ENCODE peak calls at places on chromosomes 5 and 9, in eight cellular contexts. One of them, this sample, is unnamed.

GRCh38 chr9:35756743-35757526 is 2.9 kb upstream of the MSMP start:
- DNase-seq in suprapubic skin: peak; percentile 77
- DNase-seq in left ventricle myocardium inferior: peak; percentile 72
- DNase-seq in iPS DF 6.9: no peak
- DNase-seq in body of pancreas: peak; percentile 81
- DNase-seq in gastrocnemius medialis: peak; percentile 49
- DNase-seq in heart right ventricle: peak; percentile 85
- DNase-seq in cardiac muscle cell: peak; percentile 64
- DNase-seq in this sample: peak; percentile 89

GRCh38 chr9:87812375-87813118 is 70.1 kb upstream of the SPATA31E1 start:
- DNase-seq in suprapubic skin: no peak
- DNase-seq in left ventricle myocardium inferior: no peak
- DNase-seq in iPS DF 6.9: no peak
- DNase-seq in body of pancreas: no peak
- DNase-seq in gastrocnemius medialis: no peak
- DNase-seq in heart right ventricle: no peak
- DNase-seq in cardiac muscle cell: no peak
- DNase-seq in this sample: no peak

GRCh38 chr9:77640741-77641580 is 7.2 kb downstream of the GNA14 start:
- DNase-seq in suprapubic skin: no peak
- DNase-seq in left ventricle myocardium inferior: no peak
- DNase-seq in iPS DF 6.9: no peak
- DNase-seq in body of pancreas: no peak
- DNase-seq in gastrocnemius medialis: no peak
- DNase-seq in heart right ventricle: no peak
- DNase-seq in cardiac muscle cell: no peak
- DNase-seq in this sample: no peak

GRCh38 chr5:126002222-126002897 is 420.8 kb upstream of the GRAMD2B start:
- DNase-seq in suprapubic skin: peak; percentile 67
- DNase-seq in left ventricle myocardium inferior: peak; percentile 65
- DNase-seq in iPS DF 6.9: no peak
- DNase-seq in body of pancreas: peak; percentile 54
- DNase-seq in gastrocnemius medialis: peak; percentile 35
- DNase-seq in heart right ventricle: peak; percentile 83
- DNase-seq in cardiac muscle cell: peak; percentile 6
- DNase-seq in this sample: peak; percentile 84

GRCh38 chr9:16143947-16144890 is 591.4 kb downstream of the CCDC171 start:
- DNase-seq in suprapubic skin: no peak
- DNase-seq in left ventricle myocardium inferior: no peak
- DNase-seq in iPS DF 6.9: no peak
- DNase-seq in body of pancreas: no peak
- DNase-seq in gastrocnemius medialis: no peak
- DNase-seq in heart right ventricle: no peak
- DNase-seq in cardiac muscle cell: no peak
- DNase-seq in this sample: no peak

GRCh38 chr5:141950207-141951005 is 7.6 kb downstream of the PCDH12 start:
- DNase-seq in suprapubic skin: no peak
- DNase-seq in left ventricle myocardium inferior: no peak
- DNase-seq in iPS DF 6.9: no peak
- DNase-seq in body of pancreas: no peak
- DNase-seq in gastrocnemius medialis: no peak
- DNase-seq in heart right ventricle: no peak
- DNase-seq in cardiac muscle cell: no peak
- DNase-seq in this sample: no peak

GRCh38 chr9:35907732-35908483 is 1.4 kb upstream of the SPAAR start:
- DNase-seq in suprapubic skin: peak; percentile 85
- DNase-seq in left ventricle myocardium inferior: peak; percentile 75
- DNase-seq in iPS DF 6.9: peak; percentile 61
- DNase-seq in body of pancreas: peak; percentile 66
- DNase-seq in gastrocnemius medialis: peak; percentile 71
- DNase-seq in heart right ventricle: peak; percentile 78
- DNase-seq in cardiac muscle cell: peak; percentile 58
- DNase-seq in this sample: peak; percentile 84

GRCh38 chr9:88745281-88746001 is 210.5 kb downstream of the NXNL2 start:
- DNase-seq in suprapubic skin: no peak
- DNase-seq in left ventricle myocardium inferior: no peak
- DNase-seq in iPS DF 6.9: no peak
- DNase-seq in body of pancreas: no peak
- DNase-seq in gastrocnemius medialis: no peak
- DNase-seq in heart right ventricle: no peak
- DNase-seq in cardiac muscle cell: peak; percentile 63
- DNase-seq in this sample: no peak

GRCh38 chr9:91037511-91038482 is 236.2 kb downstream of the SYK start:
- DNase-seq in suprapubic skin: peak; percentile 89
- DNase-seq in left ventricle myocardium inferior: no peak
- DNase-seq in iPS DF 6.9: no peak
- DNase-seq in body of pancreas: peak; percentile 85
- DNase-seq in gastrocnemius medialis: peak; percentile 55
- DNase-seq in heart right ventricle: no peak
- DNase-seq in cardiac muscle cell: no peak
- DNase-seq in this sample: peak; percentile 73

GRCh38 chr5:151066920-151067319 is 13.9 kb downstream of the TNIP1 start:
- DNase-seq in suprapubic skin: no peak
- DNase-seq in left ventricle myocardium inferior: no peak
- DNase-seq in iPS DF 6.9: no peak
- DNase-seq in body of pancreas: no peak
- DNase-seq in gastrocnemius medialis: no peak
- DNase-seq in heart right ventricle: no peak
- DNase-seq in cardiac muscle cell: no peak
- DNase-seq in this sample: no peak

GRCh38 chr9:137607141-137607857 is 1.8 kb downstream of the ARRDC1 start:
- DNase-seq in suprapubic skin: peak; percentile 69
- DNase-seq in left ventricle myocardium inferior: no peak
- DNase-seq in iPS DF 6.9: no peak
- DNase-seq in body of pancreas: peak; percentile 35
- DNase-seq in gastrocnemius medialis: no peak
- DNase-seq in heart right ventricle: no peak
- DNase-seq in cardiac muscle cell: peak; percentile 74
- DNase-seq in this sample: no peak

GRCh38 chr9:22169243-22169642 is 160.1 kb upstream of the CDKN2B start:
- DNase-seq in suprapubic skin: no peak
- DNase-seq in left ventricle myocardium inferior: no peak
- DNase-seq in iPS DF 6.9: no peak
- DNase-seq in body of pancreas: no peak
- DNase-seq in gastrocnemius medialis: no peak
- DNase-seq in heart right ventricle: no peak
- DNase-seq in cardiac muscle cell: no peak
- DNase-seq in this sample: no peak

GRCh38 chr9:38309324-38310195 is 82.9 kb upstream of the ALDH1B1 start:
- DNase-seq in suprapubic skin: no peak
- DNase-seq in left ventricle myocardium inferior: no peak
- DNase-seq in iPS DF 6.9: no peak
- DNase-seq in body of pancreas: no peak
- DNase-seq in gastrocnemius medialis: no peak
- DNase-seq in heart right ventricle: no peak
- DNase-seq in cardiac muscle cell: peak; percentile 39
- DNase-seq in this sample: no peak

GRCh38 chr5:40270274-40270855 is 409.4 kb upstream of the PTGER4 start:
- DNase-seq in suprapubic skin: no peak
- DNase-seq in left ventricle myocardium inferior: no peak
- DNase-seq in iPS DF 6.9: no peak
- DNase-seq in body of pancreas: no peak
- DNase-seq in gastrocnemius medialis: no peak
- DNase-seq in heart right ventricle: no peak
- DNase-seq in cardiac muscle cell: no peak
- DNase-seq in this sample: no peak

GRCh38 chr5:80238778-80239679 is 16.8 kb downstream of the SERINC5 start:
- DNase-seq in suprapubic skin: no peak
- DNase-seq in left ventricle myocardium inferior: peak; percentile 72
- DNase-seq in iPS DF 6.9: no peak
- DNase-seq in body of pancreas: peak; percentile 85
- DNase-seq in gastrocnemius medialis: peak; percentile 67
- DNase-seq in heart right ventricle: peak; percentile 78
- DNase-seq in cardiac muscle cell: peak; percentile 64
- DNase-seq in this sample: peak; percentile 80

GRCh38 chr9:89793551-89793950 is 188.7 kb downstream of the GADD45G start:
- DNase-seq in suprapubic skin: peak; percentile 30
- DNase-seq in left ventricle myocardium inferior: no peak
- DNase-seq in iPS DF 6.9: no peak
- DNase-seq in body of pancreas: no peak
- DNase-seq in gastrocnemius medialis: peak; percentile 4
- DNase-seq in heart right ventricle: no peak
- DNase-seq in cardiac muscle cell: no peak
- DNase-seq in this sample: no peak
- H3K4me1 ChIP-seq in suprapubic skin: peaks cover 22% of the 10 kb centered on the region
- H3K4me1 ChIP-seq in left ventricle myocardium inferior: peaks cover 6% of the 10 kb centered on the region
- H3K4me1 ChIP-seq in iPS DF 6.9: no peaks in the 10 kb centered on the region
- H3K4me1 ChIP-seq in body of pancreas: peaks cover 9% of the 10 kb centered on the region
- H3K4me1 ChIP-seq in gastrocnemius medialis: no peaks in the 10 kb centered on the region
- H3K4me1 ChIP-seq in heart right ventricle: no peaks in the 10 kb centered on the region
- H3K4me1 ChIP-seq in cardiac muscle cell: peaks cover 6% of the 10 kb centered on the region
- H3K4me1 ChIP-seq in this sample: no peaks in the 10 kb centered on the region

GRCh38 chr5:69491027-69491426 is 1.6 kb upstream of the OCLN start:
- DNase-seq in suprapubic skin: no peak
- DNase-seq in left ventricle myocardium inferior: no peak
- DNase-seq in iPS DF 6.9: no peak
- DNase-seq in body of pancreas: no peak
- DNase-seq in gastrocnemius medialis: no peak
- DNase-seq in heart right ventricle: no peak
- DNase-seq in cardiac muscle cell: no peak
- DNase-seq in this sample: no peak

GRCh38 chr5:69494481-69494880 is 1.9 kb downstream of the OCLN start:
- DNase-seq in suprapubic skin: no peak
- DNase-seq in left ventricle myocardium inferior: no peak
- DNase-seq in iPS DF 6.9: no peak
- DNase-seq in body of pancreas: no peak
- DNase-seq in gastrocnemius medialis: no peak
- DNase-seq in heart right ventricle: no peak
- DNase-seq in cardiac muscle cell: no peak
- DNase-seq in this sample: no peak

GRCh38 chr5:69493235-69493925 is 790 bp downstream of the OCLN start:
- DNase-seq in suprapubic skin: no peak
- DNase-seq in left ventricle myocardium inferior: no peak
- DNase-seq in iPS DF 6.9: no peak
- DNase-seq in body of pancreas: peak; percentile 60
- DNase-seq in gastrocnemius medialis: no peak
- DNase-seq in heart right ventricle: peak; percentile 7
- DNase-seq in cardiac muscle cell: peak; percentile 39
- DNase-seq in this sample: peak; percentile 48

GRCh38 chr5:69492391-69493234 is at the start of gene OCLN:
- DNase-seq in suprapubic skin: peak; percentile 62
- DNase-seq in left ventricle myocardium inferior: no peak
- DNase-seq in iPS DF 6.9: no peak
- DNase-seq in body of pancreas: peak; percentile 92
- DNase-seq in gastrocnemius medialis: no peak
- DNase-seq in heart right ventricle: no peak
- DNase-seq in cardiac muscle cell: peak; percentile 72
- DNase-seq in this sample: no peak

GRCh38 chr5:69491838-69492390 is 676 bp upstream of the OCLN start:
- DNase-seq in suprapubic skin: no peak
- DNase-seq in left ventricle myocardium inferior: no peak
- DNase-seq in iPS DF 6.9: no peak
- DNase-seq in body of pancreas: no peak
- DNase-seq in gastrocnemius medialis: no peak
- DNase-seq in heart right ventricle: no peak
- DNase-seq in cardiac muscle cell: no peak
- DNase-seq in this sample: no peak
- H3K27ac ChIP-seq in suprapubic skin: peak overlapping the region; percentile 85
- H3K27ac ChIP-seq in left ventricle myocardium inferior: no peak overlapping the region
- H3K27ac ChIP-seq in iPS DF 6.9: no peak overlapping the region
- H3K27ac ChIP-seq in body of pancreas: peak overlapping the region; percentile 99
- H3K27ac ChIP-seq in gastrocnemius medialis: no peak overlapping the region
- H3K27ac ChIP-seq in heart right ventricle: no peak overlapping the region
- H3K27ac ChIP-seq in cardiac muscle cell: no peak overlapping the region
- H3K27ac ChIP-seq in this sample: no peak overlapping the region

DNA sequence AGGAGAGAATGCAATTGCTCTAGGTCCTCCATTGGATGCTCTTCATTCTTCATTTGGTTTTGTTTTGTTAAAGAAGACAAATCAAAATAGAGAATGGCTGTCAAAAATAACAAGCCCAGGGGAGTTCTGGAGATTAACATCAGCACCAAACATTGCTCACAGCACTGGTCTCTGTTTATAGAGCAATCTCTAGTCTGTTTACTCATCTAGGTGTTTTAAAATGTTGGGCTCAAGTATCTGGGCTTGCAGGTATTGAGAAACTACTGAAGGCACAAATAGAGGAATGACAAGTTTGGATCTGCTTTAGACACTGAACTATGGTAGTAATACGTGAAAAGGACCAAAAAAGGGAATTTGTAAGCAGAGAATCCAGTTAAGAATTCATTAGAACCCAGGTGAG is 77.0 kb upstream of the TMC1 start:
- DNase-seq in suprapubic skin: no peak
- DNase-seq in left ventricle myocardium inferior: no peak
- DNase-seq in iPS DF 6.9: no peak
- DNase-seq in body of pancreas: no peak
- DNase-seq in gastrocnemius medialis: no peak
- DNase-seq in heart right ventricle: no peak
- DNase-seq in cardiac muscle cell: no peak
- DNase-seq in this sample: no peak
- H3K4me1 ChIP-seq in suprapubic skin: peaks cover 27% of the 10 kb centered on the region
- H3K4me1 ChIP-seq in left ventricle myocardium inferior: no peaks in the 10 kb centered on the region
- H3K4me1 ChIP-seq in iPS DF 6.9: no peaks in the 10 kb centered on the region
- H3K4me1 ChIP-seq in body of pancreas: no peaks in the 10 kb centered on the region
- H3K4me1 ChIP-seq in gastrocnemius medialis: no peaks in the 10 kb centered on the region
- H3K4me1 ChIP-seq in heart right ventricle: no peaks in the 10 kb centered on the region
- H3K4me1 ChIP-seq in cardiac muscle cell: no peaks in the 10 kb centered on the region
- H3K4me1 ChIP-seq in this sample: no peaks in the 10 kb centered on the region

GRCh38 chr5:88886756-88887741 is 4.1 kb upstream of the MEF2C start:
- DNase-seq in suprapubic skin: no peak
- DNase-seq in left ventricle myocardium inferior: no peak
- DNase-seq in iPS DF 6.9: no peak
- DNase-seq in body of pancreas: no peak
- DNase-seq in gastrocnemius medialis: no peak
- DNase-seq in heart right ventricle: no peak
- DNase-seq in cardiac muscle cell: no peak
- DNase-seq in this sample: peak; percentile 47
- H3K27ac ChIP-seq in suprapubic skin: peak overlapping the region; percentile 5
- H3K27ac ChIP-seq in left ventricle myocardium inferior: peak overlapping the region; percentile 94
- H3K27ac ChIP-seq in iPS DF 6.9: no peak overlapping the region
- H3K27ac ChIP-seq in body of pancreas: peak overlapping the region; percentile 43
- H3K27ac ChIP-seq in gastrocnemius medialis: peak overlapping the region; percentile 96
- H3K27ac ChIP-seq in heart right ventricle: peak overlapping the region; percentile 91
- H3K27ac ChIP-seq in cardiac muscle cell: peak overlapping the region; percentile 24
- H3K27ac ChIP-seq in this sample: peak overlapping the region; percentile 79

GRCh38 chr9:4289411-4290380 is 10.2 kb downstream of the GLIS3 start:
- DNase-seq in suprapubic skin: no peak
- DNase-seq in left ventricle myocardium inferior: no peak
- DNase-seq in iPS DF 6.9: no peak
- DNase-seq in body of pancreas: no peak
- DNase-seq in gastrocnemius medialis: no peak
- DNase-seq in heart right ventricle: no peak
- DNase-seq in cardiac muscle cell: no peak
- DNase-seq in this sample: no peak

GRCh38 chr9:4292781-4293180 is 7.1 kb downstream of the GLIS3 start:
- DNase-seq in suprapubic skin: no peak
- DNase-seq in left ventricle myocardium inferior: no peak
- DNase-seq in iPS DF 6.9: no peak
- DNase-seq in body of pancreas: no peak
- DNase-seq in gastrocnemius medialis: no peak
- DNase-seq in heart right ventricle: no peak
- DNase-seq in cardiac muscle cell: no peak
- DNase-seq in this sample: no peak

GRCh38 chr9:4293293-4293931 is 6.5 kb downstream of the GLIS3 start:
- DNase-seq in suprapubic skin: peak; percentile 67
- DNase-seq in left ventricle myocardium inferior: no peak
- DNase-seq in iPS DF 6.9: no peak
- DNase-seq in body of pancreas: no peak
- DNase-seq in gastrocnemius medialis: no peak
- DNase-seq in heart right ventricle: no peak
- DNase-seq in cardiac muscle cell: no peak
- DNase-seq in this sample: no peak

GRCh38 chr9:4287886-4288588 is 11.8 kb downstream of the GLIS3 start:
- DNase-seq in suprapubic skin: no peak
- DNase-seq in left ventricle myocardium inferior: no peak
- DNase-seq in iPS DF 6.9: no peak
- DNase-seq in body of pancreas: no peak
- DNase-seq in gastrocnemius medialis: no peak
- DNase-seq in heart right ventricle: no peak
- DNase-seq in cardiac muscle cell: no peak
- DNase-seq in this sample: no peak

GRCh38 chr9:4290427-4290837 is 9.4 kb downstream of the GLIS3 start:
- DNase-seq in suprapubic skin: no peak
- DNase-seq in left ventricle myocardium inferior: no peak
- DNase-seq in iPS DF 6.9: no peak
- DNase-seq in body of pancreas: no peak
- DNase-seq in gastrocnemius medialis: no peak
- DNase-seq in heart right ventricle: no peak
- DNase-seq in cardiac muscle cell: no peak
- DNase-seq in this sample: no peak
- H3K4me1 ChIP-seq in suprapubic skin: no peaks in the 10 kb centered on the region
- H3K4me1 ChIP-seq in left ventricle myocardium inferior: peaks cover under 1% of the 10 kb centered on the region
- H3K4me1 ChIP-seq in iPS DF 6.9: no peaks in the 10 kb centered on the region
- H3K4me1 ChIP-seq in body of pancreas: peaks cover 19% of the 10 kb centered on the region
- H3K4me1 ChIP-seq in gastrocnemius medialis: peaks cover 16% of the 10 kb centered on the region
- H3K4me1 ChIP-seq in heart right ventricle: peaks cover 2% of the 10 kb centered on the region
- H3K4me1 ChIP-seq in cardiac muscle cell: peaks cover 5% of the 10 kb centered on the region
- H3K4me1 ChIP-seq in this sample: peaks cover 7% of the 10 kb centered on the region

This sample was measured in aorta.